ENCODE peak calls at places on chromosomes 12 and 14, in five cellular contexts. H is psoas muscle, B is RWPE1, C is NCI-H345, K is GM04504. X is an unnamed sample.

GRCh38 chr12:49368240-49368600 is 958 bp downstream of the SPATS2 start:
- DNase-seq in H (no peak), B (no peak), C (no peak), K (no peak), X (no peak)

GRCh38 chr12:56326126-56326525 is 7.7 kb downstream of the PAN2 start:
- DNase-seq in H (no peak), B (no peak), C (no peak), K (no peak), X (no peak)

GRCh38 chr12:111287125-111287900 is 81.6 kb downstream of the PHETA1 start:
- DNase-seq in H (no peak), B (no peak), C (peak), K (no peak), X (peak)

GRCh38 chr14:67352055-67352454 is 7.5 kb downstream of the ATP6V1D start:
- DNase-seq in H (no peak), B (no peak), C (no peak), K (no peak), X (no peak)

GRCh38 chr12:40693503-40693863 is 1.2 kb downstream of the CNTN1 start:
- DNase-seq in H (peak), B (peak), C (peak), K (no peak), X (no peak)

GRCh38 chr12:106179086-106179485 is 40.3 kb upstream of the NUAK1 start:
- DNase-seq in H (no peak), B (no peak), C (peak), K (peak), X (no peak)

GRCh38 chr12:100473050-100473715 is 483 bp upstream of the NR1H4 start:
- DNase-seq in H (no peak), B (no peak), C (no peak), K (no peak), X (no peak)

GRCh38 chr12:53514626-53515290 is 7.5 kb upstream of the NPFF start:
- DNase-seq in H (no peak), B (no peak), C (no peak), K (no peak), X (no peak)

GRCh38 chr12:42237052-42237852 is 796 bp downstream of the YAF2 start:
- DNase-seq in H (peak), B (peak), C (peak), K (peak), X (peak)

GRCh38 chr12:51205350-51205749 is 12.5 kb downstream of the POU6F1 start:
- DNase-seq in H (no peak), B (no peak), C (no peak), K (no peak), X (no peak)

GRCh38 chr12:69821441-69822204 is 3.4 kb upstream of the MYRFL start:
- DNase-seq in H (no peak), B (peak), C (peak), K (no peak), X (no peak)

GRCh38 chr14:95290769-95291440 is 28.8 kb downstream of the CLMN start:
- DNase-seq in H (peak), B (peak), C (peak), K (no peak), X (peak)

GRCh38 chr12:116430911-116431565 is 128.1 kb upstream of the MAP1LC3B2 start:
- DNase-seq in H (no peak), B (no peak), C (no peak), K (no peak), X (no peak)

GRCh38 chr12:45303955-45304354 is 88.1 kb downstream of the ANO6 start:
- DNase-seq in H (no peak), B (no peak), C (no peak), K (no peak), X (no peak)

X was measured in NCI-H146.